ENCODE peak calls at places on chromosomes 1 and 21, in ten cellular contexts. T is heart right ventricle; O is hippocampal formation; K is cardiac muscle cell; J is erythroblast; M is T-helper 9 cell; D is stimulated activated naive CD8-positive, alpha-beta T cell treated with anti-CD3 and anti-CD28 coated beads, Interleukin-15, amount 100 ng/mL, for 72 hours; Z is HTR-8/SVneo; C is effector CD4-positive, alpha-beta T cell; R is EL. Q is an unnamed sample.

GRCh38 chr1:1664941-1665814 is 6.4 kb upstream of the CDK11B start:
- DNase-seq in T (no peak), O (no peak), K (no peak), J (no peak), M (no peak), D (no peak), Z (no peak), C (no peak), R (no peak), Q (no peak)

GRCh38 chr1:114009393-114009792 is 30.1 kb downstream of the OLFML3 start:
- DNase-seq in T (no peak), O (no peak), K (peak; percentile 85), J (no peak), M (no peak), D (no peak), Z (no peak), C (no peak), R (peak; percentile 71), Q (peak; percentile 85)

GRCh38 chr21:16241500-16241963 is 511.8 kb downstream of the USP25 start:
- DNase-seq in T (no peak), O (no peak), K (peak; percentile 46), J (peak; percentile 4), M (no peak), D (no peak), Z (no peak), C (no peak), R (no peak), Q (no peak)

GRCh38 chr1:190494451-190494850 is 16.8 kb upstream of the BRINP3 start:
- DNase-seq in T (no peak), O (no peak), K (peak; percentile 27), J (no peak), M (no peak), D (no peak), Z (no peak), C (no peak), R (no peak), Q (no peak)

GRCh38 chr1:200343874-200344273 is 66.0 kb downstream of the ZNF281 start:
- DNase-seq in T (no peak), O (no peak), K (no peak), J (no peak), M (no peak), D (no peak), Z (no peak), C (no peak), R (no peak), Q (no peak)

GRCh38 chr1:240094043-240094722 is 2.5 kb downstream of the FMN2 start:
- DNase-seq in T (no peak), O (no peak), K (no peak), J (no peak), M (no peak), D (no peak), Z (no peak), C (no peak), R (peak; percentile 63), Q (no peak)

GRCh38 chr1:219185486-219186117 is 11.9 kb downstream of the LYPLAL1 start:
- DNase-seq in T (no peak), O (no peak), K (no peak), J (no peak), M (no peak), D (no peak), Z (no peak), C (no peak), R (peak; percentile 20), Q (no peak)

GRCh38 chr1:85992756-85993155 is 163.8 kb downstream of the COL24A1 start:
- DNase-seq in T (no peak), O (no peak), K (peak; percentile 69), J (no peak), M (no peak), D (no peak), Z (no peak), C (no peak), R (peak; percentile 33), Q (no peak)

Q was measured in SW480.